ENCODE peak calls at places on chromosomes 6 and 20, in eight cellular contexts. H is SJCRH30; N is spleen; I is thoracic aorta; G is A549; O is OCI-LY7; C is CD8-positive, alpha-beta T cell; B is mammary epithelial cell. F is an unnamed sample. For H3K4me1 and H3K9me3, the result is how much of the 10 kb centered on the place peaks cover.

GRCh38 chr20:36629719-36630340 is 16.2 kb downstream of the SLA2 start:
- DNase-seq in N (peak), H (peak), O (peak), G (no peak), B (no peak), C (peak), I (no peak), F (no peak)

GRCh38 chr6:100167585-100167984 is 173.6 kb upstream of the MCHR2 start:
- DNase-seq in G (no peak), N (no peak), O (no peak), I (no peak), B (no peak), C (no peak), H (no peak), F (no peak)

GRCh38 chr6:36688534-36689075 is 9.0 kb upstream of the RAB44 start:
- DNase-seq in B (no peak), O (no peak), G (no peak), H (no peak), I (no peak), N (no peak), C (no peak), F (no peak)

GRCh38 chr6:30985490-30985889 is 2.0 kb downstream of the MUC21 start:
- DNase-seq in I (no peak), C (no peak), N (no peak), G (no peak), O (no peak), H (no peak), B (no peak), F (no peak)

GRCh38 chr20:57627972-57628650 is 7.9 kb upstream of the ZBP1 start:
- DNase-seq in C (peak), H (no peak), G (no peak), O (peak), B (no peak), N (peak), I (no peak), F (no peak)

GRCh38 chr20:8376940-8377339 is 244.9 kb downstream of the PLCB1 start:
- DNase-seq in I (no peak), H (no peak), N (no peak), B (no peak), O (no peak), G (no peak), C (no peak), F (no peak)

GRCh38 chr20:10636326-10636818 is 37.4 kb downstream of the JAG1 start:
- DNase-seq in B (peak), H (peak), O (no peak), I (no peak), G (no peak), N (no peak), C (no peak), F (no peak)

GRCh38 chr6:33116881-33117711 is 41.3 kb downstream of the HLA-DPB1 start:
- DNase-seq in C (no peak), H (no peak), G (no peak), I (no peak), N (peak), B (no peak), O (no peak), F (no peak)

GRCh38 chr6:159979136-159979874 is 10.4 kb downstream of the IGF2R start:
- DNase-seq in B (peak), O (peak), G (no peak), N (peak), H (peak), I (no peak), C (peak), F (no peak)

GRCh38 chr6:12844284-12845223 is 128.0 kb downstream of the PHACTR1 start:
- DNase-seq in O (peak), G (peak), B (no peak), H (no peak), I (no peak), N (no peak), C (no peak), F (no peak)

GRCh38 chr6:35489995-35490791 is 6.7 kb downstream of the TEAD3 start:
- DNase-seq in O (no peak), G (no peak), B (no peak), I (peak), N (no peak), H (peak), C (no peak), F (peak)

GRCh38 chr20:13340088-13340487 is 119.0 kb downstream of the ISM1 start:
- DNase-seq in I (no peak), B (peak), G (no peak), N (no peak), O (no peak), C (no peak), H (no peak), F (no peak)

GRCh38 chr6:111113731-111114438 is 26.6 kb downstream of the SLC16A10 start:
- DNase-seq in N (no peak), O (no peak), G (no peak), C (peak), H (peak), I (peak), B (no peak), F (peak)

GRCh38 chr6:160421854-160422253 is 73.7 kb downstream of the SLC22A3 start:
- DNase-seq in H (no peak), I (peak), N (no peak), G (no peak), C (no peak), B (no peak), O (no peak), F (no peak)

GRCh38 chr6:123733180-123733579 is 70.5 kb upstream of the NKAIN2 start:
- DNase-seq in I (no peak), N (no peak), H (no peak), G (no peak), B (no peak), C (no peak), O (no peak), F (no peak)

GRCh38 chr6:125183391-125183790 is 29.8 kb downstream of the TPD52L1 start:
- DNase-seq in N (no peak), G (no peak), C (no peak), I (no peak), H (no peak), O (no peak), B (no peak), F (no peak)

GRCh38 chr6:105326838-105327745 is 75.8 kb downstream of the PREP start:
- DNase-seq in H (peak), N (no peak), C (no peak), B (peak), O (no peak), I (no peak), G (no peak), F (peak)

GRCh38 chr6:155778336-155778735 is 322.7 kb upstream of the NOX3 start:
- DNase-seq in I (no peak), G (no peak), H (no peak), C (no peak), O (no peak), N (no peak), B (no peak), F (no peak)

GRCh38 chr20:36407196-36407733 is 101.1 kb downstream of the DLGAP4 start:
- DNase-seq in C (no peak), B (peak), H (no peak), O (no peak), G (no peak), N (no peak), I (no peak), F (no peak)

GRCh38 chr6:26379236-26380139 is 3.4 kb upstream of the BTN2A2 start:
- DNase-seq in C (no peak), O (no peak), G (no peak), N (no peak), H (no peak), B (no peak), I (no peak), F (no peak)

DNA sequence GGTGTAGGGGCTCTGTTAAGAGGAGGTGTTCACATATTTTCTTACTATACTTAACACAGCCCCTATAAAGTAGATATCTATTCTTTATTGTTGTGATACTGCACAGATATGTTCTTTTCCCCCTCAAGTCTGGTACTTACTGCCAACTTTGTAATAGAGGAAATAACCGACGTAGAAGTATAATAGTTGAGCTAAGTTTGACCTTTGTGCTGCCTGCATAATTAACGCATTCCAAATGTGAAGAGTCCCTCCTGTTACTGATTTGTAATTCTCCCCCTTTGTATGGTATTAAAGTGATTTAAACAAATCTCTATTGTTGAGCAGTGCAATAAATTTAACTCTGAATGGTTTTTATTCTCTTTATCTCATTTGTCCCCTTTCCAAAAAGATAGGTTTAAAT is 39.0 kb downstream of the PHF3 start:
- DNase-seq in C (no peak), I (no peak), N (no peak), O (no peak), H (no peak), B (no peak), G (no peak), F (no peak)
- H3K4me1 ChIP-seq in C (under half), I (under half), N (half or more), O (half or more), H (under half), B (under half), G (under half), F (half or more)

GRCh38 chr20:41598719-41599118 is 19.5 kb downstream of the CHD6 start:
- DNase-seq in N (no peak), C (no peak), H (no peak), O (no peak), G (no peak), I (no peak), B (no peak), F (no peak)
- H3K9me3 ChIP-seq in N (half or more), C (under half), H (under half), O (half or more), G (under half), I (under half), B (under half), F (under half)

GRCh38 chr20:1465470-1466210 is 1.0 kb downstream of the NSFL1C start:
- DNase-seq in I (no peak), H (no peak), C (no peak), B (peak), N (no peak), O (no peak), G (no peak), F (no peak)

GRCh38 chr20:1467355-1468116 is 887 bp upstream of the NSFL1C start:
- DNase-seq in G (no peak), I (no peak), N (peak), B (no peak), H (no peak), C (no peak), O (no peak), F (peak)

GRCh38 chr20:1467082-1467354 is 369 bp upstream of the NSFL1C start:
- DNase-seq in H (no peak), C (no peak), I (no peak), O (no peak), G (no peak), B (no peak), N (no peak), F (no peak)

GRCh38 chr20:1468117-1468624 is 1.5 kb upstream of the NSFL1C start:
- DNase-seq in B (no peak), H (no peak), O (no peak), C (no peak), I (no peak), N (no peak), G (no peak), F (no peak)

DNA sequence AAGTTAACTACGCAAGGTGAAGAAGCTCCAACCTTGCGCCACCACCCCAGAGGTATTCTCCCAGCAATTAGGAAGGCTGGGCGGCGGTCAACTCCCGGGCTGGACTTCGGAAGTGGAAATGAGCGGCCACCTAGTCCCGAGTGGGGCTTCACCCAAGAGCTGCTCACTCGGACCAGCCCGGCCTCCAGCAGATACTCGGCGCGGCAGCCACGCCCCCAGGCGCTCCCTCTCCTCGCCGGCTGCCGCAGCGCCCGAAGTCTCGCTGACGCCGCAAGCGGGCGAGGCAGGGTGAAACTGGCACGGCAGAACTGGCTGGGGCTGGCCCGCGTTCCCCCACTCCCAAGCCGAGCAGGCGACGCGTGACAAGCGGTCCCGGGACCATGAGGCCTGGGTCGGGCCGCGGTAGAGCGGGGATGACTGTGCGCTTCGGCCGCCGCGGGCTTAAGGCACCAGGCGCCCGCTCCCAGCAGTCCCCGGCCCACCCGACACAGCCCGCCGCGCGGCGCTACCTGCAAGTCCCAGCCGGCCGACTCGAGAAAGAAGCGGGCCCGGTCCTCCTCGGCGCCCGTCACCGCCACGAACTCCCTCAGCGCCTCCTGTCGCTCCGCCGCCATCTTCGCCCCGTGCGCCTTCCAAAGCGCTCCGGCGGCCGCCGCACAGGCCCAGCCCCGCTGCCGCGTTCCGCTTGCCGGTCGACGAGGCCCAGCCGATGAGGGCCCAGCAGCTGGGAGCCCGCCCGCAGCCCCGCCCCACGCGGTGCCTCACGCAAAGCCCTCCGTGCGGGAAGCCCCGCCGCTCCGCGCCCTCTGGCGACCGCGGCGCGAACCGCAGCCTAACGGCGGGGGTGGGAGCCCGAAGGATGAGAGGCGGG is at the start of gene NSFL1C:
- DNase-seq in O (peak), C (peak), I (peak), G (peak), N (peak), B (peak), H (peak), F (peak)
- H3K4me1 ChIP-seq in O (under half), C (under half), I (under half), G (under half), N (half or more), B (under half), H (under half), F (half or more)

GRCh38 chr6:169917153-169917552 is 165.7 kb downstream of the ERMARD start:
- DNase-seq in B (no peak), H (no peak), I (no peak), C (no peak), N (no peak), O (no peak), G (no peak), F (no peak)
- H3K9me3 ChIP-seq in B (under half), H (under half), I (under half), C (under half), N (under half), O (under half), G (under half), F (under half)

GRCh38 chr20:59831024-59831900 is 102.2 kb downstream of the SYCP2 start:
- DNase-seq in C (no peak), N (peak), B (peak), O (no peak), G (no peak), I (no peak), H (no peak), F (no peak)
- H3K4me1 ChIP-seq in C (under half), N (under half), B (half or more), O (under half), G (under half), I (under half), H (under half), F (under half)

DNA sequence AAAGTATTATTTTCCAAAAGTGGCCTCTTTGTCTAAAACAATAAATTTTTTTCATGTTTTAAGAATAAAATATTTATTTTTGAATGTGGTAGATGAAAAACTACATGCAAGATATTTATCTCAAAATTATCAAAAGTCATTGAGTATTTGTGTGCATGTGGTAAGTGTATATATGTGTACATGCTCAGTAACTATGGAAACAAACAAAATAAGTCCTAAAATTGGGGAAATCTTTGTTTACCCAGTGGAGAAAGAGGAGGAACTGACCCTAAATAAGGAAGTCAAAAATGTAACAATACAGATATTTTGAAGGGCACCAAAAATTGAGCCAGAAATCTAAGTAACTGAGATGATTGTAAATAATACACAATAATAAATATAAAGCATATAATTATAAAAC is 639.2 kb downstream of the MAFB start:
- DNase-seq in C (no peak), B (no peak), O (no peak), H (no peak), N (no peak), G (no peak), I (no peak), F (no peak)
- H3K9me3 ChIP-seq in C (under half), B (under half), O (under half), H (under half), N (under half), G (under half), I (under half), F (under half)

GRCh38 chr6:56550307-56550706 is 92.4 kb downstream of the DST start:
- DNase-seq in N (no peak), B (no peak), O (no peak), H (no peak), I (no peak), G (no peak), C (no peak), F (no peak)

GRCh38 chr6:56552212-56553130 is 90.2 kb downstream of the DST start:
- DNase-seq in H (no peak), G (no peak), B (no peak), I (no peak), C (no peak), O (no peak), N (no peak), F (no peak)

GRCh38 chr6:56549014-56549413 is 93.7 kb downstream of the DST start:
- DNase-seq in O (peak), B (no peak), G (no peak), I (no peak), C (no peak), N (no peak), H (no peak), F (peak)

GRCh38 chr6:56551409-56552120 is 91.1 kb downstream of the DST start:
- DNase-seq in C (no peak), G (no peak), O (no peak), N (no peak), I (no peak), H (peak), B (no peak), F (no peak)

GRCh38 chr6:56547687-56548086 is 95.0 kb downstream of the DST start:
- DNase-seq in H (no peak), O (no peak), B (no peak), I (no peak), N (no peak), C (no peak), G (no peak), F (no peak)
- H3K4me1 ChIP-seq in H (under half), O (under half), B (under half), I (half or more), N (under half), C (under half), G (under half), F (under half)

DNA sequence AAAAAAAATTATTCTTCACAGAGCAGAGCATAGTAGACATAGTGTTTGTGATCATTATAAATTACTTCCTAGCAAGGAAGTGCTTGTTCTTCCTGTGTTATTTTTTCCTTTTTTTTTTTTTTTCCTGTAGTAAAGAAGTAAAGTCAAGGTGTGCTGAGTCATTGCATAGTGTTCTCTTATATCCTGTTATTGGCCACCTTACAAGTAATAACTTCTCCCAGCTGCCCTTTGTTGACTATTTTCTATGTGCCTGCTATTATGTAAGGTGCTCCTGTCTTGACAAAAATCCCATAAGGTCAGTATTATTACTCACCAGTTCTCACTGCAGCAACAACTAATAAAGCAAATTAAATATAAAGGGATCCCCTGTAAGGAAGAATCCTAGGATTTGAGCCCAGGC is 195.3 kb downstream of the GJA1 start:
- DNase-seq in H (no peak), G (no peak), N (no peak), I (no peak), C (no peak), B (peak), O (no peak), F (no peak)
- H3K9me3 ChIP-seq in H (under half), G (under half), N (under half), I (under half), C (under half), B (under half), O (under half), F (under half)

DNA sequence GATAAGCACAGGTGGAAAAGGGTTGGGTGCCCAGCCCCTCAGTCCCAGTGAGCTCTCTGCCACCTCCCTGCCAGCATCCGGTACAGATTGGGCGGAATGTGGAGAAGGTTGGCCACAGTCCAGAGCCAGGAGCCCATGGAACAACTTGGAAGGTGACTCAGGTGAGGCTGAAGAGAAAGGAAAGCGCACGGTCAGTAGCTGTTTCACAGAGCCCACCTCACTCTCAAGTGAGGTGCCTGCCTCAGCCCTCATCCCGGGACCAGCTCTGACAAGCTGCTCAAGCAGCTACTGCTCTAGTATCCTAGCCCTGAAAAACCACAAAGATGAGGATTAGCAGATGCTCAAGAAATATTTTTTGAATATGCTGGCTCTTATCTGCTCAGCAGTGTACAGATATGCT is 1.1 kb upstream of the MMP24OS start:
- DNase-seq in O (no peak), H (no peak), I (no peak), N (no peak), B (peak), G (no peak), C (no peak), F (peak)
- H3K4me1 ChIP-seq in O (under half), H (under half), I (under half), N (under half), B (under half), G (under half), C (under half), F (under half)

DNA sequence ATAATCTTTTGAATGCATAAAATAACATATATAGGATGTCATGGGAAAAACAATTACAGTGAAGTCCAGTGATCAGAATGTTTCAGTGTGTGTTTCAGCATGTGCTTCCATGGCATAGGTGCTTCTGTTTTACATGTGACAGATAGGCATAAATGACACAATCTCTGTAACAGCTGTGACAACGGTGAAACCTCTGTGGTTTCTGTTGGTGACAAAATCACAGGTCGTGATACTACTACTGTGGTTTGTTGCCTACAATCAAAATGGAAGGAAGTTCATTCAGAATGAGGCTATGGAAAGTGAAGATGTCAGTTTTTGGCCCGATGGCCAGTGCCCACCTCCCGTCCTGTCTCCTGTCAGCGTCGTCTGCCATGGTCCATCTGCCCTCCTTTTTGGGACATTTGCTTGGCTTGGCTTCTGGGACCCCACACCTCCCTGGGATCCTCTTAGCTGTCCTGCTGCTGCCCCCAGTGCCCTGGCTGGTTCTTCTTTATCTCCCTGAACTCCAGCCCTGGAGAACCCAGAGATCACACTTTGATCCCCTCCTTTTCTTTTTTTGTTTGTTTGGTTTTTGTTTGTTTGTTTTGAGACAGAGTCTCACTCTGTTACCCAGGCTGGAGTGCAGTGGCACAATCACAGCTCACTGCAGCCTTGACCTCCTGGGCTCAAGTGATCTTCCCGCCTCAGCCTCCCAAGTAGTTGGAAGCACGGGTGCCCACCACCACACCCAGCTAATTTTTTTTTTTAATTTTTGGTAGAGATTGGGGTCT is 79.3 kb upstream of the NAA20 start:
- DNase-seq in N (no peak), I (no peak), G (no peak), C (no peak), H (no peak), O (no peak), B (no peak), F (no peak)
- H3K9me3 ChIP-seq in N (under half), I (under half), G (under half), C (under half), H (under half), O (under half), B (under half), F (under half)